ENCODE peak calls at places on chromosome 15, in four cellular contexts. J is activated T-cell treated with anti-CD3 and anti-CD28 coated beads, Interleukin-2, amount 50 U/mL, for 1 hour; C is AG10803; N is non-pigmented ciliary epithelial cell. A is an unnamed sample.

GRCh38 chr15:29129903-29130302 is 139.7 kb downstream of the NSMCE3 start:
- DNase-seq in J (no peak), N (no peak), C (no peak), A (peak; percentile 20)

GRCh38 chr15:48177875-48178611 is at the start of gene MYEF2:
- DNase-seq in J (peak; percentile 66), N (peak; percentile 34), C (peak; percentile 62), A (peak; percentile 83)

GRCh38 chr15:76799760-76800159 is 105.4 kb downstream of the SCAPER start:
- DNase-seq in J (no peak), C (peak; percentile 58), N (peak; percentile 49), A (no peak)

GRCh38 chr15:68387288-68388143 is 44.4 kb downstream of the ITGA11 start:
- DNase-seq in N (no peak), C (no peak), J (no peak), A (peak; percentile 33)

GRCh38 chr15:39920510-39921273 is 626 bp upstream of the GPR176 start:
- DNase-seq in C (peak; percentile 81), N (no peak), J (peak; percentile 82), A (peak; percentile 81)

GRCh38 chr15:92625297-92625980 is 30.1 kb downstream of the FAM174B start:
- DNase-seq in N (peak; percentile 55), J (no peak), C (peak; percentile 54), A (no peak)

GRCh38 chr15:83982748-83983147 is 252.8 kb upstream of the GOLGA6L4 start:
- DNase-seq in N (no peak), J (no peak), C (no peak), A (no peak)

GRCh38 chr15:52208306-52208946 is 17.2 kb upstream of the GNB5 start:
- DNase-seq in J (peak; percentile 76), C (peak; percentile 67), N (no peak), A (peak; percentile 70)

GRCh38 chr15:52762621-52763020 is 27.5 kb downstream of the ONECUT1 start:
- DNase-seq in J (no peak), C (no peak), N (no peak), A (no peak)

GRCh38 chr15:85499498-85499897 is 119.1 kb downstream of the AKAP13 start:
- DNase-seq in N (no peak), J (no peak), C (no peak), A (no peak)

GRCh38 chr15:93497256-93497655 is 408.2 kb upstream of the RGMA start:
- DNase-seq in C (no peak), N (no peak), J (no peak), A (no peak)

GRCh38 chr15:74835312-74835823 is 7.6 kb downstream of the ULK3 start:
- DNase-seq in J (peak; percentile 54), N (no peak), C (peak; percentile 28), A (no peak)

GRCh38 chr15:66703540-66703941 is 1.5 kb downstream of the SMAD6 start:
- DNase-seq in C (peak; percentile 50), J (peak; percentile 48), N (no peak), A (no peak)

GRCh38 chr15:57635300-57635944 is 43.7 kb downstream of the MYZAP start:
- DNase-seq in J (no peak), N (no peak), C (no peak), A (peak; percentile 77)

GRCh38 chr15:35725353-35725752 is 179.4 kb upstream of the DPH6 start:
- DNase-seq in C (peak; percentile 21), J (no peak), N (peak; percentile 68), A (no peak)

GRCh38 chr15:101458908-101459578 is 30.5 kb downstream of the PCSK6 start:
- DNase-seq in J (no peak), N (no peak), C (peak; percentile 38), A (peak; percentile 81)